ENCODE peak calls at places on chromosome 13, in seven cellular contexts. One of them, this sample, is unnamed.

GRCh38 chr13:78147905-78148304 is 229.3 kb upstream of the EDNRB start:
- DNase-seq in astrocyte: peak
- DNase-seq in hepatocyte: no peak
- DNase-seq in K562: no peak
- DNase-seq in OCI-LY7: no peak
- DNase-seq in mammary epithelial cell: peak
- DNase-seq in fibroblast of lung: peak
- DNase-seq in this sample: no peak

GRCh38 chr13:45809810-45810394 is 41.7 kb downstream of the SIAH3 start:
- DNase-seq in OCI-LY7: no peak
- DNase-seq in hepatocyte: no peak
- DNase-seq in astrocyte: no peak
- DNase-seq in fibroblast of lung: no peak
- DNase-seq in mammary epithelial cell: no peak
- DNase-seq in K562: no peak
- DNase-seq in this sample: no peak

GRCh38 chr13:18628428-18628827 is 553.2 kb downstream of the TUBA3C start:
- DNase-seq in mammary epithelial cell: no peak
- DNase-seq in fibroblast of lung: no peak
- DNase-seq in OCI-LY7: no peak
- DNase-seq in hepatocyte: no peak
- DNase-seq in K562: no peak
- DNase-seq in astrocyte: no peak
- DNase-seq in this sample: no peak

GRCh38 chr13:87129602-87130300 is 541.4 kb upstream of the SLITRK5 start:
- DNase-seq in K562: no peak
- DNase-seq in mammary epithelial cell: peak
- DNase-seq in hepatocyte: no peak
- DNase-seq in fibroblast of lung: peak
- DNase-seq in OCI-LY7: no peak
- DNase-seq in astrocyte: peak
- DNase-seq in this sample: no peak

GRCh38 chr13:50715402-50716146 is 127.9 kb downstream of the DLEU7 start:
- DNase-seq in mammary epithelial cell: no peak
- DNase-seq in astrocyte: no peak
- DNase-seq in hepatocyte: no peak
- DNase-seq in K562: no peak
- DNase-seq in fibroblast of lung: no peak
- DNase-seq in OCI-LY7: no peak
- DNase-seq in this sample: no peak

GRCh38 chr13:72850959-72851677 is 69.2 kb downstream of the PIBF1 start:
- DNase-seq in fibroblast of lung: no peak
- DNase-seq in mammary epithelial cell: no peak
- DNase-seq in OCI-LY7: no peak
- DNase-seq in hepatocyte: no peak
- DNase-seq in astrocyte: no peak
- DNase-seq in K562: no peak
- DNase-seq in this sample: no peak

GRCh38 chr13:97076898-97077297 is 82.6 kb upstream of the OXGR1 start:
- DNase-seq in K562: no peak
- DNase-seq in OCI-LY7: no peak
- DNase-seq in astrocyte: no peak
- DNase-seq in mammary epithelial cell: no peak
- DNase-seq in fibroblast of lung: peak
- DNase-seq in hepatocyte: peak
- DNase-seq in this sample: no peak

GRCh38 chr13:113040597-113041292 is 64.8 kb upstream of the F7 start:
- DNase-seq in K562: no peak
- DNase-seq in fibroblast of lung: no peak
- DNase-seq in astrocyte: no peak
- DNase-seq in mammary epithelial cell: no peak
- DNase-seq in hepatocyte: no peak
- DNase-seq in OCI-LY7: no peak
- DNase-seq in this sample: no peak

GRCh38 chr13:113854238-113855011 is 9.5 kb downstream of the GAS6 start:
- DNase-seq in mammary epithelial cell: no peak
- DNase-seq in OCI-LY7: no peak
- DNase-seq in K562: no peak
- DNase-seq in hepatocyte: no peak
- DNase-seq in fibroblast of lung: peak
- DNase-seq in astrocyte: peak
- DNase-seq in this sample: no peak

GRCh38 chr13:26967119-26968038 is 204.2 kb downstream of the USP12 start:
- DNase-seq in OCI-LY7: no peak
- DNase-seq in hepatocyte: no peak
- DNase-seq in fibroblast of lung: peak
- DNase-seq in mammary epithelial cell: no peak
- DNase-seq in K562: no peak
- DNase-seq in astrocyte: no peak
- DNase-seq in this sample: no peak

GRCh38 chr13:67147257-67148218 is 82.6 kb downstream of the PCDH9 start:
- DNase-seq in OCI-LY7: no peak
- DNase-seq in astrocyte: peak
- DNase-seq in mammary epithelial cell: no peak
- DNase-seq in K562: no peak
- DNase-seq in hepatocyte: no peak
- DNase-seq in fibroblast of lung: peak
- DNase-seq in this sample: no peak

GRCh38 chr13:33554919-33555791 is 262.8 kb upstream of the RFC3 start:
- DNase-seq in mammary epithelial cell: no peak
- DNase-seq in astrocyte: no peak
- DNase-seq in K562: no peak
- DNase-seq in OCI-LY7: no peak
- DNase-seq in fibroblast of lung: peak
- DNase-seq in hepatocyte: no peak
- DNase-seq in this sample: no peak

GRCh38 chr13:38147050-38147449 is 202.6 kb upstream of the UFM1 start:
- DNase-seq in mammary epithelial cell: no peak
- DNase-seq in fibroblast of lung: no peak
- DNase-seq in K562: no peak
- DNase-seq in astrocyte: no peak
- DNase-seq in hepatocyte: no peak
- DNase-seq in OCI-LY7: no peak
- DNase-seq in this sample: no peak

GRCh38 chr13:33642374-33643065 is 175.4 kb upstream of the RFC3 start:
- DNase-seq in hepatocyte: peak
- DNase-seq in astrocyte: no peak
- DNase-seq in mammary epithelial cell: peak
- DNase-seq in K562: no peak
- DNase-seq in OCI-LY7: no peak
- DNase-seq in fibroblast of lung: peak
- DNase-seq in this sample: peak

GRCh38 chr13:39612023-39612637 is 9.1 kb upstream of the LHFPL6 start:
- DNase-seq in astrocyte: peak
- DNase-seq in K562: peak
- DNase-seq in mammary epithelial cell: peak
- DNase-seq in fibroblast of lung: peak
- DNase-seq in hepatocyte: peak
- DNase-seq in OCI-LY7: peak
- DNase-seq in this sample: peak

GRCh38 chr13:101384929-101385328 is 31.4 kb downstream of the NALCN start:
- DNase-seq in OCI-LY7: no peak
- DNase-seq in astrocyte: no peak
- DNase-seq in hepatocyte: no peak
- DNase-seq in fibroblast of lung: no peak
- DNase-seq in mammary epithelial cell: no peak
- DNase-seq in K562: no peak
- DNase-seq in this sample: no peak

GRCh38 chr13:93624371-93624777 is 397.8 kb downstream of the GPC6 start:
- DNase-seq in hepatocyte: no peak
- DNase-seq in fibroblast of lung: peak
- DNase-seq in astrocyte: peak
- DNase-seq in OCI-LY7: no peak
- DNase-seq in K562: no peak
- DNase-seq in mammary epithelial cell: no peak
- DNase-seq in this sample: no peak

GRCh38 chr13:70960841-70961443 is 852.7 kb upstream of the KLHL1 start:
- DNase-seq in mammary epithelial cell: peak
- DNase-seq in OCI-LY7: peak
- DNase-seq in hepatocyte: peak
- DNase-seq in K562: no peak
- DNase-seq in astrocyte: peak
- DNase-seq in fibroblast of lung: peak
- DNase-seq in this sample: no peak

GRCh38 chr13:52845334-52845761 is 3.1 kb downstream of the PCDH8 start:
- DNase-seq in fibroblast of lung: no peak
- DNase-seq in mammary epithelial cell: no peak
- DNase-seq in hepatocyte: no peak
- DNase-seq in K562: no peak
- DNase-seq in astrocyte: no peak
- DNase-seq in OCI-LY7: no peak
- DNase-seq in this sample: no peak

GRCh38 chr13:71619096-71619495 is 247.9 kb downstream of the DACH1 start:
- DNase-seq in hepatocyte: no peak
- DNase-seq in fibroblast of lung: peak
- DNase-seq in K562: no peak
- DNase-seq in mammary epithelial cell: no peak
- DNase-seq in astrocyte: no peak
- DNase-seq in OCI-LY7: no peak
- DNase-seq in this sample: no peak

GRCh38 chr13:113275387-113275786 is 21.7 kb upstream of the LAMP1 start:
- DNase-seq in mammary epithelial cell: peak
- DNase-seq in astrocyte: peak
- DNase-seq in fibroblast of lung: peak
- DNase-seq in K562: peak
- DNase-seq in hepatocyte: peak
- DNase-seq in OCI-LY7: peak
- DNase-seq in this sample: no peak

GRCh38 chr13:30743319-30744055 is 8.1 kb downstream of the ALOX5AP start:
- DNase-seq in K562: no peak
- DNase-seq in mammary epithelial cell: peak
- DNase-seq in OCI-LY7: no peak
- DNase-seq in astrocyte: peak
- DNase-seq in fibroblast of lung: peak
- DNase-seq in hepatocyte: peak
- DNase-seq in this sample: peak
- H3K4me2 ChIP-seq in K562: no peak
- H3K4me2 ChIP-seq in mammary epithelial cell: peak
- H3K4me2 ChIP-seq in OCI-LY7: no peak
- H3K4me2 ChIP-seq in astrocyte: peak
- H3K4me2 ChIP-seq in fibroblast of lung: peak
- H3K4me2 ChIP-seq in hepatocyte: peak
- H3K4me2 ChIP-seq in this sample: peak

DNA sequence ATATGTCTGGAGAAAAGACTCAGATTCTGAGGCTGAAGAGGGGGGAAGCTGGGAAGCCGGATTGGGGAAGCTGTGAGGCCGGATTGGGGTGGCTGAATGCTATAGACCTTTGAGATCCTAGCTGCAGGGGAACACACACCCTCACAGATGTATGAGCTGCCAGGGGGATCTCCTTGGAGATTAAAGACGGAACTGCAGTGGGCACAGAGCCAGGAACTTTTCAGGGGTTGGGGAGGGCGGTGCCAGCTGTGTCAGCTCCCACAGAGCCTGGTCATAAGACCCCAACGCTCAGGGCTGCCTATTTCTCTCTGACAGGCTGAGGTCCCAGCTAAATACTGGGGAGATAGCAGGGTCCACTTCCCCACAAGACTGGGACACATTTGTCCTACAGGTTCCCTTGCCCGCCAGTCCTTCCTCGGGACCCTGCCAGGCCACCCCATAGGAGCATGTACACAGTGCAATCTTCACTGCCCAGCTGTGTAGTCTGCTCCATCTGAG is 1894.0 kb downstream of the PCDH9 start:
- DNase-seq in fibroblast of lung: no peak
- DNase-seq in hepatocyte: no peak
- DNase-seq in mammary epithelial cell: no peak
- DNase-seq in astrocyte: no peak
- DNase-seq in OCI-LY7: no peak
- DNase-seq in K562: no peak
- DNase-seq in this sample: no peak
- H2AFZ ChIP-seq in fibroblast of lung: no peak
- H2AFZ ChIP-seq in hepatocyte: no peak
- H2AFZ ChIP-seq in mammary epithelial cell: no peak
- H2AFZ ChIP-seq in astrocyte: no peak
- H2AFZ ChIP-seq in OCI-LY7: no peak
- H2AFZ ChIP-seq in K562: no peak
- H2AFZ ChIP-seq in this sample: no peak

GRCh38 chr13:94708031-94708571 is 4.2 kb downstream of the SOX21 start:
- DNase-seq in fibroblast of lung: no peak
- DNase-seq in hepatocyte: no peak
- DNase-seq in mammary epithelial cell: no peak
- DNase-seq in OCI-LY7: no peak
- DNase-seq in K562: no peak
- DNase-seq in astrocyte: no peak
- DNase-seq in this sample: no peak
- H3K4me2 ChIP-seq in fibroblast of lung: no peak
- H3K4me2 ChIP-seq in hepatocyte: peak
- H3K4me2 ChIP-seq in mammary epithelial cell: no peak
- H3K4me2 ChIP-seq in OCI-LY7: no peak
- H3K4me2 ChIP-seq in K562: no peak
- H3K4me2 ChIP-seq in astrocyte: peak
- H3K4me2 ChIP-seq in this sample: peak

DNA sequence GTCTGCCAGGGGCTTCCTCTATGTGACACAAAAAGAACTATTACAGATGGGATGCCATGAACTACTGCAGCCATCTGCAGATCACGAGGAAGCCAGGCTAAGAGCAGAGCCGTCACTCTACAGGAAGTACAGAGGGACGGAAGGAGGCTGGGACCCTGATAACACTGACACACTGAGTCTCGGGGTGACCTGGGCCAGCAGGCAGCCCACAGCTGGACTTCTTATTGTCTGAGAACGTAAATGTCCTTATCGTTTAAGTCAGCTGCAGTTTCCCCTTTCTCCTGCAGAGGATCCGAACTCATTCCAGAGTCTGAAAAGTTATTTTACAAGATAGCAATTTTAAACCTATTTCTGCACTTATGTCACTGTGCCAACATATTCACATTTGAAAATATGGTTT is 20.7 kb downstream of the PARP4 start:
- DNase-seq in K562: no peak
- DNase-seq in OCI-LY7: no peak
- DNase-seq in hepatocyte: no peak
- DNase-seq in fibroblast of lung: no peak
- DNase-seq in mammary epithelial cell: no peak
- DNase-seq in astrocyte: no peak
- DNase-seq in this sample: no peak
- H2AFZ ChIP-seq in K562: no peak
- H2AFZ ChIP-seq in OCI-LY7: no peak
- H2AFZ ChIP-seq in hepatocyte: no peak
- H2AFZ ChIP-seq in fibroblast of lung: no peak
- H2AFZ ChIP-seq in mammary epithelial cell: no peak
- H2AFZ ChIP-seq in astrocyte: no peak
- H2AFZ ChIP-seq in this sample: no peak

GRCh38 chr13:41284512-41285288 is 21.3 kb upstream of the MTRF1 start:
- DNase-seq in OCI-LY7: no peak
- DNase-seq in astrocyte: peak
- DNase-seq in hepatocyte: no peak
- DNase-seq in mammary epithelial cell: peak
- DNase-seq in K562: no peak
- DNase-seq in fibroblast of lung: peak
- DNase-seq in this sample: peak
- H3K4me2 ChIP-seq in OCI-LY7: no peak
- H3K4me2 ChIP-seq in astrocyte: peak
- H3K4me2 ChIP-seq in hepatocyte: no peak
- H3K4me2 ChIP-seq in mammary epithelial cell: no peak
- H3K4me2 ChIP-seq in K562: no peak
- H3K4me2 ChIP-seq in fibroblast of lung: no peak
- H3K4me2 ChIP-seq in this sample: peak

DNA sequence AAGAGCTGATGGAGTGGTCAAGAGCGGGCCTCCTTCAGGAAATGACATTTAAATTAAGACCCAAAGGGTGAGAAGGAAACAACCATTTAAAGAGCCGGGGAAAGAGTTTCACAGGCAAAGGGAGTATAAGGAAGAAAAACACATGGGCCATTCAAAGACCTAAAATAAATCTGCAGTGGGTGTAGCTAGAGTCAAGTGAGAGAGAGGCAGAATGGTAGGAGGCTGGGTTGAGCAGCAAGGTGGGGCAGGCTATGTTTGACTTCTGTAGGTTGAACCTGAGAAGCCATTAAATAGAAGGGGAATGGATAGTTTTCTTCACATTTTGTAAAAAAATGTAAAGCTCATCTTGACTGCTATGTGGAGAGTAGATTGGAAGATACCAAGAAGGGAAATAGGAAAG is 183.8 kb downstream of the LACC1 start:
- DNase-seq in fibroblast of lung: no peak
- DNase-seq in K562: no peak
- DNase-seq in mammary epithelial cell: no peak
- DNase-seq in astrocyte: no peak
- DNase-seq in hepatocyte: no peak
- DNase-seq in OCI-LY7: no peak
- DNase-seq in this sample: no peak
- H2AFZ ChIP-seq in fibroblast of lung: no peak
- H2AFZ ChIP-seq in K562: no peak
- H2AFZ ChIP-seq in mammary epithelial cell: no peak
- H2AFZ ChIP-seq in astrocyte: no peak
- H2AFZ ChIP-seq in hepatocyte: no peak
- H2AFZ ChIP-seq in OCI-LY7: no peak
- H2AFZ ChIP-seq in this sample: no peak

This sample was measured in keratinocyte.